ENCODE peak calls at places on chromosomes 4 and X, in four cellular contexts. O is gastrocnemius medialis, G is lung, Q is LoVo. K is an unnamed sample.

GRCh38 chrX:135396566-135396965 is 25.2 kb upstream of the SMIM10L2A start:
- DNase-seq in O (no peak), G (no peak), Q (no peak), K (no peak)

GRCh38 chr4:173367285-173367684 is 3.5 kb upstream of the SAP30 start:
- DNase-seq in O (no peak), G (no peak), Q (no peak), K (no peak)

GRCh38 chr4:165563851-165564250 is 185.0 kb downstream of the CPE start:
- DNase-seq in O (no peak), G (no peak), Q (no peak), K (no peak)

GRCh38 chrX:119618439-119618838 is 12.2 kb upstream of the NKRF start:
- DNase-seq in O (no peak), G (no peak), Q (no peak), K (no peak)

GRCh38 chr4:121648518-121648917 is 48.3 kb downstream of the ANXA5 start:
- DNase-seq in O (no peak), G (no peak), Q (no peak), K (no peak)

GRCh38 chr4:90349632-90350031 is 222.4 kb downstream of the CCSER1 start:
- DNase-seq in O (no peak), G (no peak), Q (no peak), K (no peak)

GRCh38 chrX:20217906-20218305 is 48.8 kb downstream of the RPS6KA3 start:
- DNase-seq in O (no peak), G (no peak), Q (no peak), K (no peak)

GRCh38 chrX:121128946-121129345 is 81.5 kb downstream of the GLUD2 start:
- DNase-seq in O (no peak), G (no peak), Q (no peak), K (no peak)

GRCh38 chrX:16666541-16666940 is 16.6 kb downstream of the S100G start:
- DNase-seq in O (no peak), G (no peak), Q (no peak), K (no peak)

GRCh38 chr4:43776371-43776770 is 672.2 kb downstream of the KCTD8 start:
- DNase-seq in O (no peak), G (no peak), Q (peak; percentile 15), K (no peak)

GRCh38 chrX:13468096-13468495 is 101.3 kb upstream of the EGFL6 start:
- DNase-seq in O (no peak), G (no peak), Q (no peak), K (no peak)

GRCh38 chr4:16537926-16538325 is 311.7 kb upstream of the TAPT1 start:
- DNase-seq in O (no peak), G (peak; percentile 35), Q (no peak), K (no peak)

GRCh38 chr4:148200960-148201359 is 241.3 kb downstream of the NR3C2 start:
- DNase-seq in O (no peak), G (no peak), Q (no peak), K (no peak)

GRCh38 chr4:8329859-8330761 is 60.6 kb downstream of the HTRA3 start:
- DNase-seq in O (peak; percentile 33), G (no peak), Q (no peak), K (no peak)

GRCh38 chr4:169234137-169234855 is 36.5 kb downstream of the SH3RF1 start:
- DNase-seq in O (no peak), G (no peak), Q (no peak), K (no peak)

GRCh38 chr4:72326692-72327632 is 242.1 kb downstream of the ADAMTS3 start:
- DNase-seq in O (no peak), G (no peak), Q (peak; percentile 49), K (peak; percentile 2)

GRCh38 chr4:88750369-88750768 is 52.7 kb upstream of the NAP1L5 start:
- DNase-seq in O (no peak), G (no peak), Q (no peak), K (no peak)

GRCh38 chr4:154551872-154552686 is 1.9 kb upstream of the PLRG1 start:
- DNase-seq in O (peak; percentile 43), G (peak; percentile 76), Q (peak; percentile 79), K (peak; percentile 49)

K was measured in A549.